ENCODE peak calls at places on chromosome 7, in six cellular contexts. K is NCI-H69, Z is D341Med, P is BE2C, M is head of caudate nucleus, Y is transverse colon. V is an unnamed sample.

GRCh38 chr7:5532520-5533335 is 109.1 kb upstream of the TNRC18 start:
- DNase-seq in Y (peak; percentile 89), M (peak; percentile 40), P (no peak), Z (peak; percentile 26), K (no peak), V (peak; percentile 93)

GRCh38 chr7:155916926-155917655 is 104.8 kb upstream of the SHH start:
- DNase-seq in K (no peak), P (no peak), Y (no peak), Z (no peak), M (no peak), V (no peak)

GRCh38 chr7:111074772-111075152 is 16.2 kb upstream of the LRRN3 start:
- DNase-seq in P (no peak), K (no peak), M (no peak), Y (no peak), Z (no peak), V (no peak)

GRCh38 chr7:30276203-30276900 is 8.0 kb upstream of the ZNRF2 start:
- DNase-seq in Z (peak; percentile 71), P (peak; percentile 59), K (peak; percentile 79), Y (peak; percentile 57), M (peak; percentile 37), V (no peak)

GRCh38 chr7:51732066-51732465 is 415.5 kb upstream of the COBL start:
- DNase-seq in Y (no peak), K (no peak), Z (no peak), M (peak; percentile 34), P (no peak), V (no peak)

GRCh38 chr7:101435461-101436225 is 73.0 kb downstream of the COL26A1 start:
- DNase-seq in Z (no peak), M (no peak), Y (no peak), P (no peak), K (no peak), V (no peak)

GRCh38 chr7:105673367-105674188 is 92.3 kb upstream of the EFCAB10 start:
- DNase-seq in P (peak; percentile 41), M (no peak), K (peak; percentile 99), Y (peak; percentile 33), Z (no peak), V (peak; percentile 41)

GRCh38 chr7:117550625-117551024 is 70.8 kb downstream of the CFTR start:
- DNase-seq in Y (no peak), P (no peak), K (peak; percentile 6), Z (no peak), M (no peak), V (no peak)

GRCh38 chr7:139855498-139856270 is 26.6 kb downstream of the TBXAS1 start:
- DNase-seq in P (no peak), K (no peak), Y (peak; percentile 36), Z (no peak), M (no peak), V (peak; percentile 29)

GRCh38 chr7:2953588-2954407 is 89.9 kb downstream of the CARD11 start:
- DNase-seq in Y (no peak), K (no peak), Z (no peak), M (peak; percentile 10), P (no peak), V (no peak)

GRCh38 chr7:74479961-74480829 is 26.5 kb downstream of the GTF2IRD1 start:
- DNase-seq in Y (peak; percentile 79), Z (peak; percentile 95), M (peak; percentile 81), P (peak; percentile 90), K (peak; percentile 96), V (peak; percentile 74)

GRCh38 chr7:124032369-124033092 is at the start of gene TMEM229A:
- DNase-seq in Y (peak; percentile 42), Z (peak; percentile 76), K (peak; percentile 82), P (peak; percentile 77), M (peak; percentile 72), V (peak; percentile 32)

GRCh38 chr7:80635533-80635932 is 2.9 kb upstream of the CD36 start:
- DNase-seq in P (no peak), Y (no peak), K (no peak), Z (no peak), M (no peak), V (no peak)

GRCh38 chr7:85695041-85695990 is 508.5 kb upstream of the SEMA3D start:
- DNase-seq in P (no peak), M (no peak), K (no peak), Z (no peak), Y (no peak), V (no peak)

GRCh38 chr7:125430013-125430412 is 500.4 kb upstream of the POT1 start:
- DNase-seq in P (no peak), K (no peak), Z (no peak), Y (no peak), M (no peak), V (no peak)